ENCODE peak calls at places on chromosomes 12 and 14, in four cellular contexts. One of them, this sample, is unnamed. For H3K36me3, the result is how much of the 10 kb centered on the place peaks cover.

GRCh38 chr14:69424139-69424923 is 25.8 kb downstream of the SLC39A9 start:
- DNase-seq in K562: no peak
- DNase-seq in fibroblast of lung: peak
- DNase-seq in RWPE2: no peak
- DNase-seq in this sample: no peak

GRCh38 chr14:94139421-94139820 is 10.0 kb upstream of the IFI27L2 start:
- DNase-seq in K562: no peak
- DNase-seq in fibroblast of lung: no peak
- DNase-seq in RWPE2: no peak
- DNase-seq in this sample: no peak

GRCh38 chr14:100661340-100661712 is 65.4 kb upstream of the DLK1 start:
- DNase-seq in K562: no peak
- DNase-seq in fibroblast of lung: no peak
- DNase-seq in RWPE2: no peak
- DNase-seq in this sample: no peak

GRCh38 chr12:66240106-66240820 is 51.2 kb downstream of the IRAK3 start:
- DNase-seq in K562: no peak
- DNase-seq in fibroblast of lung: no peak
- DNase-seq in RWPE2: no peak
- DNase-seq in this sample: no peak

GRCh38 chr12:4435537-4435936 is 10.1 kb downstream of the FGF6 start:
- DNase-seq in K562: no peak
- DNase-seq in fibroblast of lung: no peak
- DNase-seq in RWPE2: no peak
- DNase-seq in this sample: no peak

GRCh38 chr14:71321556-71322315 is 414.5 kb downstream of the PCNX1 start:
- DNase-seq in K562: peak
- DNase-seq in fibroblast of lung: peak
- DNase-seq in RWPE2: no peak
- DNase-seq in this sample: no peak

GRCh38 chr12:119804011-119804641 is 73.0 kb downstream of the CIT start:
- DNase-seq in K562: peak
- DNase-seq in fibroblast of lung: peak
- DNase-seq in RWPE2: peak
- DNase-seq in this sample: no peak

GRCh38 chr12:14373202-14373601 is 7.7 kb downstream of the ATF7IP start:
- DNase-seq in K562: no peak
- DNase-seq in fibroblast of lung: peak
- DNase-seq in RWPE2: no peak
- DNase-seq in this sample: no peak

GRCh38 chr14:58907803-58908202 is 270.0 kb downstream of the DACT1 start:
- DNase-seq in K562: no peak
- DNase-seq in fibroblast of lung: no peak
- DNase-seq in RWPE2: no peak
- DNase-seq in this sample: no peak

GRCh38 chr12:8658361-8658760 is 4.3 kb downstream of the MFAP5 start:
- DNase-seq in K562: no peak
- DNase-seq in fibroblast of lung: peak
- DNase-seq in RWPE2: no peak
- DNase-seq in this sample: no peak

GRCh38 chr14:81031488-81031887 is 76.1 kb downstream of the TSHR start:
- DNase-seq in K562: no peak
- DNase-seq in fibroblast of lung: no peak
- DNase-seq in RWPE2: no peak
- DNase-seq in this sample: no peak

GRCh38 chr12:41967668-41968649 is 176.7 kb downstream of the GXYLT1 start:
- DNase-seq in K562: no peak
- DNase-seq in fibroblast of lung: no peak
- DNase-seq in RWPE2: no peak
- DNase-seq in this sample: no peak

GRCh38 chr12:113155641-113156040 is 6.1 kb downstream of the CFAP73 start:
- DNase-seq in K562: no peak
- DNase-seq in fibroblast of lung: no peak
- DNase-seq in RWPE2: no peak
- DNase-seq in this sample: no peak

GRCh38 chr12:90323217-90323616 is 614.6 kb upstream of the ATP2B1 start:
- DNase-seq in K562: no peak
- DNase-seq in fibroblast of lung: no peak
- DNase-seq in RWPE2: no peak
- DNase-seq in this sample: no peak

GRCh38 chr14:72801381-72801812 is 92.5 kb downstream of the DPF3 start:
- DNase-seq in K562: no peak
- DNase-seq in fibroblast of lung: peak
- DNase-seq in RWPE2: no peak
- DNase-seq in this sample: no peak

GRCh38 chr14:90583427-90583826 is 186.6 kb downstream of the CALM1 start:
- DNase-seq in K562: no peak
- DNase-seq in fibroblast of lung: no peak
- DNase-seq in RWPE2: no peak
- DNase-seq in this sample: no peak

GRCh38 chr12:110533607-110534006 is 31.5 kb downstream of the RAD9B start:
- DNase-seq in K562: no peak
- DNase-seq in fibroblast of lung: peak
- DNase-seq in RWPE2: no peak
- DNase-seq in this sample: no peak

GRCh38 chr12:77190022-77190421 is 124.7 kb upstream of the E2F7 start:
- DNase-seq in K562: no peak
- DNase-seq in fibroblast of lung: peak
- DNase-seq in RWPE2: no peak
- DNase-seq in this sample: no peak

GRCh38 chr12:114269153-114269552 is 136.8 kb downstream of the TBX5 start:
- DNase-seq in K562: no peak
- DNase-seq in fibroblast of lung: no peak
- DNase-seq in RWPE2: no peak
- DNase-seq in this sample: no peak

GRCh38 chr12:42484996-42485395 is 104.5 kb downstream of the PRICKLE1 start:
- DNase-seq in K562: no peak
- DNase-seq in fibroblast of lung: no peak
- DNase-seq in RWPE2: no peak
- DNase-seq in this sample: no peak

GRCh38 chr12:87094356-87094755 is 838.2 kb upstream of the MGAT4C start:
- DNase-seq in K562: no peak
- DNase-seq in fibroblast of lung: no peak
- DNase-seq in RWPE2: no peak
- DNase-seq in this sample: no peak

DNA sequence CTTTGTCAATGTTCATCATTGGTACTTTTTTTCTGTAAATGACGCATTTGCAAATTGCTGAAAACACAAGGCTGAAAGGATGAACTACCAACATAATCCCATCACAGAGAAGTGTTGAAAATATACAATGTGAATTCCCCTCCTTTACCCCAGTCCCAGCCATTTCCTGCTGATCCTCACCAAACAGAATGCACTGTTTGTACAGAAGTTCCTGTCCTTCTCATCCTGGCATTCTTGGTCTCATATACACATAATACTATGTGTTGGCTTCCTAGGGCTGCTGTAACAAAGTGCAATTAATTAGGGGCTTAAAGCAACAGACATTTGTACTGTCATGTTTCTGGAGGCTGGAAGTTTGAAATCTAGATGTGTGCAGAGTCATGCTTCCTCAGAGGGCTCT is 836.2 kb upstream of the MGAT4C start:
- DNase-seq in K562: no peak
- DNase-seq in fibroblast of lung: no peak
- DNase-seq in RWPE2: no peak
- DNase-seq in this sample: no peak
- H3K27ac ChIP-seq in K562: no peak
- H3K27ac ChIP-seq in fibroblast of lung: no peak
- H3K27ac ChIP-seq in RWPE2: no peak
- H3K27ac ChIP-seq in this sample: no peak

GRCh38 chr14:104871656-104872468 is 6.8 kb downstream of the CEP170B start:
- DNase-seq in K562: no peak
- DNase-seq in fibroblast of lung: no peak
- DNase-seq in RWPE2: no peak
- DNase-seq in this sample: no peak

GRCh38 chr14:104868811-104869572 is 3.9 kb downstream of the CEP170B start:
- DNase-seq in K562: no peak
- DNase-seq in fibroblast of lung: no peak
- DNase-seq in RWPE2: no peak
- DNase-seq in this sample: no peak

GRCh38 chr14:104869669-104870367 is 4.8 kb downstream of the CEP170B start:
- DNase-seq in K562: no peak
- DNase-seq in fibroblast of lung: no peak
- DNase-seq in RWPE2: no peak
- DNase-seq in this sample: no peak

GRCh38 chr14:104871145-104871655 is 6.1 kb downstream of the CEP170B start:
- DNase-seq in K562: no peak
- DNase-seq in fibroblast of lung: no peak
- DNase-seq in RWPE2: no peak
- DNase-seq in this sample: no peak

DNA sequence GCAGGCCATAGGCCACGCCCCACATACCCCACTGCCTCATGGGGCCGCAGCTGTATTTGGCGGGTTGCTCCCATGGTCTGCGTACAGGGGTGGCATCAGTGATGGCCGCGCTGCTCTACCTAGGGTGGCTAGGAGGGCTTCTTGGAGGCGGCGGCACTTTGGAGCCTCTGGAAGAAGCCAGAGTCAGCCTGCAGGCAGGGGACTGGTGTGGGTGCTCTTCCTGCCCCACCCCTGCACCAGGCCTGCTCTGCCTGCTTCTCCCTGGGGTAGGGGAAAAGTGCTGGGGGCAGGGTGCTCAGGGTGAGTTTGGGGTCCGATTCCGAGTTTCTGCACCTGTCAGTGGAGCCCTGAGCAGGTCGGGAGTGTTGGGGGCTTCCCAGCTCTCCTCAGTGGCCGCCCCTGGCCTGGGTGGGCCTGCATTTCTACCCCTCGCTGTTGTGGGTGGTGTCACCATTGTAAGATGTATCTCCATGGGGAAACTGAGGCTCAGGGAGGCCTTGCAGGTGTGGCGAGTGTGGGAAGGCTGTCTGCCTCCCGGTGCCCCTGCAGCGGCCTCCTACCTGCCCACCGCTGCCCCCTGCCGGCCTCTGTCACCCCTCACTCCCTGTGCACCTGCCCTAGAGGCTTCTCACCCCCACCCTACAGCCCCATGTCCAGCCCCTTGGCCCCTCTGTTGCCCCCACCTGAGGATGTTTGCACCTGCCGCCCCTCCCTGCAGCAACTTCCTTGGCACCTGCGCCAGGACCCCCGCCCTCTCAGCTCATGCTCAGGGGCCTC is 5.5 kb downstream of the CEP170B start:
- DNase-seq in K562: peak
- DNase-seq in fibroblast of lung: no peak
- DNase-seq in RWPE2: no peak
- DNase-seq in this sample: no peak
- H3K36me3 ChIP-seq in K562: under half
- H3K36me3 ChIP-seq in fibroblast of lung: under half
- H3K36me3 ChIP-seq in RWPE2: under half
- H3K36me3 ChIP-seq in this sample: under half

GRCh38 chr12:75543529-75543928 is 32.1 kb upstream of the KRR1 start:
- DNase-seq in K562: no peak
- DNase-seq in fibroblast of lung: no peak
- DNase-seq in RWPE2: no peak
- DNase-seq in this sample: no peak

GRCh38 chr12:75548879-75549278 is 37.5 kb upstream of the KRR1 start:
- DNase-seq in K562: no peak
- DNase-seq in fibroblast of lung: no peak
- DNase-seq in RWPE2: no peak
- DNase-seq in this sample: no peak

GRCh38 chr12:75539889-75540288 is 28.5 kb upstream of the KRR1 start:
- DNase-seq in K562: no peak
- DNase-seq in fibroblast of lung: no peak
- DNase-seq in RWPE2: no peak
- DNase-seq in this sample: no peak

GRCh38 chr12:75545636-75546035 is 34.2 kb upstream of the KRR1 start:
- DNase-seq in K562: no peak
- DNase-seq in fibroblast of lung: no peak
- DNase-seq in RWPE2: no peak
- DNase-seq in this sample: no peak

DNA sequence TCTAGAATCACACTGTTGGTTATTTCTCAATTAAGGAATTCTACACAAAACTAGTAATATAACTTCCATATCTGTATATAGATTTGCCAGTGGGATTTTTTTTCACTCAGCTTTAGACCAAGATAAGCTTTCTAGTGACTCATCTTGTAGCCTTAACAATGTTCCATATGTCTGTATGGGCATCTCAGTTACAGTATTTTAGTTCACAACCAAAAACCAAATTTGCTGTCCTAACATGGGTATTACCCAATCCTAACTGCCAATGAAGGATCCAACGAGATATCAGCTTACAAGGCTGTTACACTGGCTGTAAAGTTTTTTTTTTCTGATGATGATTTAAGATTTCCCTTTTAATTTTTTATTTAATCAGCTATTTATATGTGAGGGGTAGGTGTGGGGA is 31.5 kb upstream of the KRR1 start:
- DNase-seq in K562: no peak
- DNase-seq in fibroblast of lung: peak
- DNase-seq in RWPE2: no peak
- DNase-seq in this sample: no peak
- H3K27ac ChIP-seq in K562: no peak
- H3K27ac ChIP-seq in fibroblast of lung: no peak
- H3K27ac ChIP-seq in RWPE2: no peak
- H3K27ac ChIP-seq in this sample: no peak

GRCh38 chr14:103702095-103702494 is 13.2 kb downstream of the XRCC3 start:
- DNase-seq in K562: no peak
- DNase-seq in fibroblast of lung: no peak
- DNase-seq in RWPE2: no peak
- DNase-seq in this sample: no peak

GRCh38 chr14:103698380-103699260 is 16.6 kb downstream of the XRCC3 start:
- DNase-seq in K562: no peak
- DNase-seq in fibroblast of lung: no peak
- DNase-seq in RWPE2: peak
- DNase-seq in this sample: no peak

GRCh38 chr14:103699261-103699661 is 16.0 kb downstream of the XRCC3 start:
- DNase-seq in K562: no peak
- DNase-seq in fibroblast of lung: no peak
- DNase-seq in RWPE2: no peak
- DNase-seq in this sample: no peak

GRCh38 chr14:103700753-103701490 is 14.3 kb downstream of the XRCC3 start:
- DNase-seq in K562: no peak
- DNase-seq in fibroblast of lung: no peak
- DNase-seq in RWPE2: no peak
- DNase-seq in this sample: no peak

DNA sequence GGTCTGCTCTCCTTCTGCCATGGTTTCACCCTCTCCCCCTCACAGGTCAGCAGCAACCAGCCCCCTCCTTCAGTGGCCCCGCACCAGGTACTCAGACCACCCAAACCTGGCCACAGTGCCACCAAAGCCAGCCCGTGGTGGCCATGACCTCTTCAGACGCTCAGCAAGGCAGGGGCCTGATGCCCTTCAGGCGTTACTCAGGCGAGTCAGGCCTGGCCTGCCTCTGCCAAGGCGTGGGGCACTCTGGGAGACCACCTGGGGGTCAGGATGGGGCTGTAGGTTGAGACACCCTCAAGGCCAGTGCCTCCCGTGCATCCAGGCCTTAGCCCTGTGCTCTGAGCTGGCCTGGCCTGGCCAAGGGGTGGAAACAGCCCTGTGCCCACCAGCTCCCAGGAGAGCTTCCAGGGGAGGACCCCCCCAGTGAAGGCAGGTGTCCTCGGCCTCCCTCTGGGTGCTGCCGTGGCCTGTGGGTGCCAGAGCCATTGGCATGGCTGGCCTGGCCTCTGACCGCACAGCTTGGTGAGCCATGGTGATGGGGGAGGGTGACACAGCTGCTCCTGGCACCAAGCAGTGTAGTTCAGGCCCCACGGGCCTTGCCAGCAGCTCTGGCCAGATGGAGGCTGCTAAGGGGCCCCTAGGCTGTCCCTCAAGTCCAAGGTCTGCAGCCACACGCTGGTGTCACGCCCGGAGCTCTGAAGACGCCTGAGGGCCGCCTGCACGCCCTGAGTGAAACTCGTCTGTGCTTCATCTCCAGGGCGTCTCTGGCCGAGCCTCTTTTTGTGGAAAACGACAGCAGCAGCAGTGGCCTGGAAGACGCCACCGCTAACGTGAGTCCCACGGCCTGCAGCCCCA is 15.1 kb downstream of the XRCC3 start:
- DNase-seq in K562: no peak
- DNase-seq in fibroblast of lung: no peak
- DNase-seq in RWPE2: no peak
- DNase-seq in this sample: no peak
- H3K36me3 ChIP-seq in K562: half or more
- H3K36me3 ChIP-seq in fibroblast of lung: under half
- H3K36me3 ChIP-seq in RWPE2: half or more
- H3K36me3 ChIP-seq in this sample: under half